ENCODE peak calls at places on chromosomes 5 and 9, in six cellular contexts. M is ovary; F is astrocyte; S is Panc1; L is HepG2; C is CD4-positive, alpha-beta memory T cell. D is an unnamed sample.

GRCh38 chr5:27450607-27451006 is 412.2 kb upstream of the CDH9 start:
- DNase-seq in M (no peak), F (no peak), S (no peak), L (no peak), C (no peak), D (no peak)

GRCh38 chr5:135245521-135246499 is 153.2 kb downstream of the MACROH2A1 start:
- DNase-seq in M (no peak), F (peak; percentile 70), S (no peak), L (no peak), C (no peak), D (no peak)

GRCh38 chr9:72734631-72735030 is 213.2 kb downstream of the TMC1 start:
- DNase-seq in M (no peak), F (no peak), S (no peak), L (no peak), C (no peak), D (no peak)

GRCh38 chr5:93607367-93608258 is 24.6 kb downstream of the NR2F1 start:
- DNase-seq in M (no peak), F (peak; percentile 87), S (no peak), L (peak; percentile 44), C (peak; percentile 52), D (no peak)

GRCh38 chr5:31470608-31471007 is 61.3 kb downstream of the DROSHA start:
- DNase-seq in M (peak; percentile 30), F (peak; percentile 56), S (no peak), L (no peak), C (no peak), D (no peak)

GRCh38 chr9:84218322-84218721 is 122.2 kb downstream of the SLC28A3 start:
- DNase-seq in M (no peak), F (no peak), S (no peak), L (no peak), C (no peak), D (no peak)

GRCh38 chr9:134316444-134317160 is 9.7 kb upstream of the RXRA start:
- DNase-seq in M (peak; percentile 78), F (peak; percentile 77), S (no peak), L (no peak), C (no peak), D (no peak)

GRCh38 chr5:61290815-61291214 is 41.2 kb upstream of the ZSWIM6 start:
- DNase-seq in M (no peak), F (peak; percentile 52), S (no peak), L (peak; percentile 13), C (no peak), D (no peak)

GRCh38 chr9:111013250-111013649 is 25.0 kb downstream of the LPAR1 start:
- DNase-seq in M (no peak), F (no peak), S (no peak), L (no peak), C (no peak), D (no peak)

GRCh38 chr9:136617746-136618577 is 44.8 kb upstream of the EGFL7 start:
- DNase-seq in M (no peak), F (no peak), S (no peak), L (no peak), C (no peak), D (no peak)

GRCh38 chr5:72210913-72211670 is 103.8 kb downstream of the MAP1B start:
- DNase-seq in M (peak; percentile 62), F (peak; percentile 92), S (no peak), L (peak; percentile 44), C (no peak), D (no peak)

GRCh38 chr5:14465086-14465485 is 116.5 kb upstream of the OTULINL start:
- DNase-seq in M (no peak), F (peak; percentile 71), S (no peak), L (no peak), C (no peak), D (no peak)

GRCh38 chr5:177085985-177086917 is at the start of gene FGFR4:
- DNase-seq in M (peak; percentile 84), F (peak; percentile 9), S (no peak), L (peak; percentile 65), C (no peak), D (peak; percentile 62)

GRCh38 chr9:21883642-21884041 is 81.2 kb downstream of the MTAP start:
- DNase-seq in M (no peak), F (no peak), S (no peak), L (no peak), C (no peak), D (no peak)

GRCh38 chr5:13252701-13253100 is 691.8 kb downstream of the DNAH5 start:
- DNase-seq in M (no peak), F (no peak), S (no peak), L (no peak), C (no peak), D (no peak)

GRCh38 chr9:114696814-114697544 is 15.0 kb upstream of the TEX48 start:
- DNase-seq in M (no peak), F (peak; percentile 58), S (no peak), L (no peak), C (peak; percentile 16), D (no peak)

GRCh38 chr5:95973793-95974325 is 12.2 kb upstream of the ELL2 start:
- DNase-seq in M (no peak), F (peak; percentile 92), S (no peak), L (no peak), C (no peak), D (no peak)

GRCh38 chr9:104779334-104779733 is 15.4 kb downstream of the NIPSNAP3B start:
- DNase-seq in M (no peak), F (no peak), S (no peak), L (no peak), C (no peak), D (no peak)

DNA sequence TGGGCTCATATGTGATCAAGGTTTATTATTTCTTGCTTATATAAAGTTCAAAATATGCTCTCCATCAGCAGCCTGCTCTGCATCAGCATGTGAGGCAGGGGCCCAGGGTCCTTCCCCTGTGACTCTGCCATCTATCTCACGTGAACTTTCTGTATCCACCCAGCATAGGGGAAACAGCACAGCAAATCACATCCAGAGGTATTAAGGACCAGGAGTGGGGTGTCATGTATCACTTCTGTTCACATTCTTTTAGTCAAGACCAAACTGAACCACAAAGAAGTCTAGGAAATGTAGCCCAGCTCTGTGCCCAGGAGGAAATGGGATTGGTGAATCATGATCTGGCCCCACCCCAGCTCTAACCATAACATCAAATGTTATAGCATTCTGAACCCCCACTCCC is 473.5 kb downstream of the ARHGEF28 start:
- DNase-seq in M (no peak), F (no peak), S (no peak), L (no peak), C (no peak), D (no peak)
- H3K4me3 ChIP-seq in M (no peak overlapping the region), F (no peak overlapping the region), S (no peak overlapping the region), L (no peak overlapping the region), C (no peak overlapping the region), D (no peak overlapping the region)

DNA sequence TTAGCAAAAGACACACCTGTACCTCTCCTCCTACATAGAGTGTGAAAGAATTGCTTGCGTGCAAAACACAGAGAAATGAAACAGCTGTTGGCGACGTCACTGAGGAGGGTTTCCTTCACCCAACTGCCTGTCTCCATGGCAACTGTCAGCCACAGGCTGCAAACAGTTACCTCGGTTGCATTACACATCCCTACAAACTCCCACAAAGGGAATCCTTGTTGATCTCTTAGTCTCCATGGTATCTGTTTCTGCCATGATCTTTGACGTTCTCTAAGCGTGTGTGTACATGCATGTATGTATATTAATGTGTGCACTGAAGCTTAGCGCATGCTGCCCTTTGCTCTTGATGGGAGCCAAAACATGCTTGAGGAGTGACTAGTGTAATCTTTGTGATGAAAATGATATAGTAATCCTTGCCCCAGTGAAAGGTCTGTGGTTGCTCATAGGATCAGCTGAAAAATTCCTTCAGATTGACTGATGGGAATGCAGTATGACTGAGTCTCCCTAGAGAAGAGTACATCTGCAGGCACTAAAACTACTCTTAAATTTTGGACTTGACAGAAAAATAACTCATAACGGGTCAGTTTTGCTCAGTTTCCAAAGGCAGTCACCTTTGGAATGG is 168.3 kb downstream of the ACTL7B start:
- DNase-seq in M (no peak), F (peak; percentile 17), S (no peak), L (no peak), C (no peak), D (peak; percentile 16)
- H3K4me3 ChIP-seq in M (no peak overlapping the region), F (no peak overlapping the region), S (no peak overlapping the region), L (no peak overlapping the region), C (no peak overlapping the region), D (no peak overlapping the region)

DNA sequence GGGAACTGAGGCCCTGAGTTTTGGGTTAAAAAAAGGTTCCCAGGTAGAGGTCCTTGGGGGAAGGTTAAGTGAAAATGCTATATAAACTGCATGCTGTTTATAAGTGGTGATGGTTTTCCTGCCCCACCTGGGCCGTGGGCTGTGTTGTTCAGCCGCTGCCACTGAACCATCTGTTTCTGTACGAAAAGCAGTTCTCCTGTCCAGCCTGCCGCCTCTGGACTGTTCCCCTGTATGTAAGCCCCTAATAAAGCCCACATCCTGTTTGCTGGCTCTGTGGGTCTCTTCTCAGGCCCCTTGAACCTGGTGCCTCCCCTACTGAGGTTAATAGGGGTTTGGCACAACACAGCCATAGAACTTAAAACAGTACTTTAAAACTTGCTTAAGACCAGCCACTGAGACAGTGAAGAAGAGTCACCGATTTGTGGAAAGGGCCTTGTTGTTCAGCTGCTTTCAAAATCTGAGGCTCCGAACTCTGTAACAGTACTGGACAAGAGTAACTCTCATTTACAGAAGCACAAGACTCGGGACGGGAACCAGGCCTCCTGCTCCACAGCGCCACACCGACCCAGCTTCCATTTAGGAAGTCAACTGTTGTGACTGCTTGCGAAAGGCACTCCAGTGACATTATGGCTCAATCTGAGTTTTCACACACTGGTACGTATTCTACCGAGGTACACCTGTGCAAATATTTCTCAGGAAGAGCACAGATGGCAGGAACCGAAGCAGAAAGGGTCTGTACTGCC is 192.5 kb downstream of the CDK5RAP2 start:
- DNase-seq in M (no peak), F (no peak), S (no peak), L (peak; percentile 80), C (no peak), D (no peak)
- H3K4me3 ChIP-seq in M (no peak overlapping the region), F (no peak overlapping the region), S (no peak overlapping the region), L (no peak overlapping the region), C (no peak overlapping the region), D (no peak overlapping the region)

DNA sequence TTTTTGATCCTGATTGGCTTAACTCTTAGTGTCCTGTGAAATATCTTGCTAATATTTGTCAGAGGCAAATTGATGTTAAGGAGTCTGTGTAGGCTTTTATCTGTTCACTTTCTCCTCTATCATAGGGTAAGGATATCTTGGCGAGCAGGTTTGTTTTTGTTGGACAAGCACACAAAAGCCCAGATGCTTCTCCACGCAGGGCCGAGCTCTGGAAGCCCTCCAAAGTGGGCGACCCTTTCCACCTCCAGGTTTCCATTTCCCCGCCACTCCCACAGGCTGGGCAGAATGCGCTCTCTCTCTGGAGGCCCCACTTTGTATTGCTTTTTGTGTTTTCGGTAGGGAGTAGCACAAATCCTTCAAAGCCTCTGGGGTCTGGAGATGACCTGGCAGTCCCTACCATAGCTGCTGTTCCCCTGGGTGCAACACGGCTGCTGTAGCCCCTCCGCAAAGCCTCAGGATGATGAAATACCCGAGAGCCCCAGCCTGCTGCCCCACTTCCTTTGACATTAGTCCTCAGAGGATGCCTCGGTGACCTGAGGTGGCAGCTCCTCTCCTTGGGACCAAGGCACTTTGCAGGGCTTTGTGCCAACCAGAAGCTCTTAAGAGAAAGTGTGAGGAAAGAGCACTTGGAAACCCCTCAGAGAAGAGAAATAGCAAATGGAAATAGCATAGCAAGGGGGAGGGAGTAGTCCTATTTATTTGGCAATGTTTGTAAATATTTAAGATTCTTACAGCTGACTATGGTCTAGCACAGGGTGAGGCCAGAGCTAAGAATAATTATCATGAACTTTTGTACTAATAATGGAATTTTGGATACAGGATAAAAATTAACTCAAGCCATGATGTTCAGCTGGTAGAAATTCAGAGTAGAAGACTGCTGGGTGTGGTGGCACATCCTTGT is 122.8 kb downstream of the ARHGEF28 start:
- DNase-seq in M (peak; percentile 92), F (peak; percentile 54), S (no peak), L (no peak), C (no peak), D (no peak)
- H3K4me3 ChIP-seq in M (no peak overlapping the region), F (no peak overlapping the region), S (no peak overlapping the region), L (no peak overlapping the region), C (no peak overlapping the region), D (no peak overlapping the region)